ENCODE peak calls at places on chromosome 19, in ten cellular contexts. K, O, N, C, S, G, L, M, P and E are unnamed samples.

GRCh38 chr19:29568036-29568788 is 37.9 kb upstream of the POP4 start:
- DNase-seq in G (no peak), P (no peak), S (peak), L (no peak), M (no peak), N (no peak), O (no peak), C (no peak), K (no peak), E (no peak)

GRCh38 chr19:15466851-15467733 is 2.7 kb upstream of the RASAL3 start:
- DNase-seq in C (peak), O (peak), S (no peak), G (peak), N (no peak), L (no peak), K (no peak), P (no peak), M (peak), E (peak)

GRCh38 chr19:53881482-53882390 is at the start of gene PRKCG:
- DNase-seq in S (no peak), L (peak), C (peak), O (no peak), K (peak), N (peak), M (no peak), P (no peak), G (no peak), E (peak)

GRCh38 chr19:7851623-7852500 is 21.8 kb downstream of the EVI5L start:
- DNase-seq in G (no peak), C (no peak), O (no peak), S (no peak), M (no peak), K (no peak), N (no peak), P (no peak), L (no peak), E (no peak)

GRCh38 chr19:3353493-3353892 is 12.9 kb upstream of the NFIC start:
- DNase-seq in O (no peak), K (no peak), C (no peak), P (no peak), M (no peak), L (no peak), S (no peak), N (no peak), G (no peak), E (no peak)

GRCh38 chr19:17184381-17184841 is 30.7 kb upstream of the USE1 start:
- DNase-seq in N (no peak), C (peak), S (no peak), P (no peak), G (no peak), K (no peak), O (no peak), M (no peak), L (no peak), E (peak)

GRCh38 chr19:3054972-3055740 is 7.1 kb downstream of the TLE5 start:
- DNase-seq in L (no peak), G (no peak), S (no peak), M (no peak), K (no peak), C (no peak), O (no peak), N (no peak), P (no peak), E (no peak)

GRCh38 chr19:10678813-10679212 is 22.4 kb upstream of the QTRT1 start:
- DNase-seq in P (no peak), M (no peak), C (no peak), S (no peak), G (no peak), K (no peak), L (no peak), N (no peak), O (no peak), E (no peak)

GRCh38 chr19:30064021-30064699 is 122.1 kb downstream of the URI1 start:
- DNase-seq in K (no peak), M (no peak), O (no peak), C (peak), S (no peak), P (no peak), L (no peak), N (no peak), G (no peak), E (peak)

GRCh38 chr19:11781295-11782057 is 14.7 kb downstream of the ZNF441 start:
- DNase-seq in P (no peak), G (no peak), N (no peak), O (no peak), S (no peak), M (no peak), C (no peak), K (no peak), L (peak), E (no peak)

GRCh38 chr19:16034180-16034579 is 42.1 kb upstream of the TPM4 start:
- DNase-seq in N (no peak), G (no peak), C (no peak), M (no peak), K (peak), O (peak), S (no peak), P (no peak), L (no peak), E (peak)

GRCh38 chr19:18220632-18221275 is 5.5 kb downstream of the PDE4C start:
- DNase-seq in M (no peak), P (no peak), L (no peak), O (no peak), S (no peak), G (no peak), C (no peak), N (peak), K (no peak), E (no peak)

GRCh38 chr19:7565332-7565731 is 29.8 kb downstream of the PNPLA6 start:
- DNase-seq in L (no peak), N (no peak), M (no peak), S (no peak), G (no peak), O (no peak), C (no peak), K (no peak), P (no peak), E (no peak)

GRCh38 chr19:52935434-52935833 is 12.2 kb upstream of the ZNF888 start:
- DNase-seq in N (no peak), S (no peak), M (no peak), O (no peak), L (no peak), K (peak), C (peak), G (no peak), P (no peak), E (no peak)

DNA sequence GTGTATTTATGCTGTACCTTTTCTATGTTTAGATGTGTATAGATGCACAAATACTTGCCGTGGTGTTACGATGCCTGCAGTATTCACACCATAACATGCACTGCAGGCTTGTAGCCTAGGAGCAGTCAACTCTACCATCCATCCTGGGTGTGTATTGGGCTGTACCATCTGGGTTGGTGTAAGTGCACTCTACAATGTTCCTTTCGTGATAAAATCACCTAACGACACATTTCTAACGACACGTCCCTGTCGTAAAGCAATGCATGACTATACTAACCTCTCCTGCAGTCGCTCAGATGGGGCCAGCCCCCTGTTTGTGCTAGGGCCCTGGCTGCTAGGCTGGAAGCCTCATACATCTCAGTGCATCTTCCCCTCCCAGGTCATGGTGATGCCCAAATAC is 18.4 kb downstream of the CD177 start:
- DNase-seq in O (no peak), P (no peak), S (no peak), K (no peak), G (no peak), N (no peak), L (no peak), M (no peak), C (no peak), E (no peak)
- TF ChIP-seq POLR2AphosphoS5 in O (no peak), P (no peak), S (no peak), K (no peak), G (no peak), N (no peak), L (no peak), M (no peak), C (no peak), E (no peak)

GRCh38 chr19:4402171-4403004 is at the start of gene CHAF1A:
- DNase-seq in O (peak), N (peak), P (peak), C (peak), L (peak), K (peak), M (peak), S (peak), G (peak), E (peak)
- TF ChIP-seq POLR2AphosphoS5 in O (peak), N (peak), P (peak), C (peak), L (peak), K (peak), M (peak), S (peak), G (no peak), E (peak)

DNA sequence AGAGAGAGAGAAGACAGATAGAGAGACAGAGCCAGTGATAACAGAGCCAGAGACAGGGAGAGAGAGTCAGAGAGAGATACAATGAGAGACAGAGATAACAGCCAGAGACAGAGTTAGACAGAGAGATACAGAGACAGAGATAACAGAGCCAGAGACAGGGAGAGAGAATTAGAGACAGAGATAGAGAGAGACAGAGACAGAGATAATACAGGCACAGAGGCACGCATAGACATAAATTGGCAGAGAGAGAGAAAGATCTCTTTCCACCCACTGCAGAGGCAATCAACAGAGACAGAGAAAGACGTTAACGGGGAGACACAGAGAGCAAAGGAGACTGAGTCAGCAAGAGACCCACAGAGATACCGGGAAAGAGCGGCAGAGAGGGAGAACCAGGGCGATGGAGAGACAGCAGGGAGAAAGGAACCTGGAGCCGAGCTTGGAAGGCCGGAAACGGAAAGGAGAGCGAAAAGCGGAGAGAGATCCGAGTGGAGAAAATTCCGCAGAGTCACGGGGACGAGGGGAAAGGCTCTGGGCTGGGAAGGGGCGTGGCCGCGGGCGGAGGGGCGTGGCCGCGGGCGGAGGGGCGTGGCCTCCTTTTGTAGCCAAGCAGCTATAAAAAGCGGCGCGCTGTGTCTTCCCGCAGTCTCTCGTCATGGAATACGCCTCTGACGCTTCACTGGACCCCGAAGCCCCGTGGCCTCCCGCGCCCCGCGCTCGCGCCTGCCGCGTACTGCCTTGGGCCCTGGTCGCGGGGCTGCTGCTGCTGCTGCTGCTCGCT is at the start of gene TNFSF9:
- DNase-seq in C (peak), G (peak), L (peak), N (peak), O (peak), M (peak), K (peak), S (peak), P (peak), E (peak)
- TF ChIP-seq POLR2AphosphoS5 in C (peak), G (peak), L (no peak), N (peak), O (peak), M (peak), K (peak), S (no peak), P (peak), E (peak)

GRCh38 chr19:925087-925911 is 536 bp upstream of the ARID3A start:
- DNase-seq in N (peak), C (peak), O (peak), G (peak), S (peak), K (peak), L (peak), P (peak), M (peak), E (peak)
- TF ChIP-seq POLR2AphosphoS5 in N (no peak), C (no peak), O (no peak), G (no peak), S (no peak), K (no peak), L (no peak), P (no peak), M (no peak), E (peak)

DNA sequence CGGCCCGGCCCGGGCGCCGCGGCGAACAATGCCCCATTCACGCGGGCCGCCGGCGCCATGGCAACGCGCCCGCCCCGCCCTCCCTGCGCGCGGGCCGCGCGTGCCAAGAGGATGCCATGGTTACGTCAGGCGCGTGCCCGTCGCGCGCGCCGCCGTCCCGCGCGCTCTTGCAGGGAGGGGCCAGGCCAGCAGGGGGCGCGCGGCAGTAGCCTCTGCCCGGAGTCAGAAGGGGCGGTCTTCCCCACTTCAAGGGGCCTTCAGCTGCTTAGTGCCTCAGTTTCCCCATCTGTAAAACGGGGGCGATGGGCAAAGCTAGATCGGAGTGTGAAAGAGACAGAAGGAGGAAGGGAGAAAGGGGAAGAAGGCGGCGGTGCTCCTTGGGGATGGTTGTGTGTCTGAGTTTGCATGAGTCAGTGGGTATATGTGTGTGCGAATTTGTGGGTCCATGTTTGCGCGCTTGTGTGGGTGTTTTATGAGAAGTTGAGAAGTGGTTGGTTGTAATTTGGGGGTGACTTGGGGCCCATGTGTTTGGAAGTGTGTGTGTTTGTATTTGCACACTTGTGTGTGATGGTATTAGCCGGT is 11.6 kb upstream of the NFIX start:
- DNase-seq in O (peak), L (peak), C (peak), S (peak), K (peak), M (peak), N (peak), G (peak), P (peak), E (peak)
- TF ChIP-seq POLR2AphosphoS5 in O (no peak), L (no peak), C (no peak), S (peak), K (peak), M (no peak), N (no peak), G (no peak), P (no peak), E (peak)